ENCODE peak calls at places on chromosomes 5 and 9, in five cellular contexts. One of them, this sample, is unnamed.

GRCh38 chr5:125196479-125197183 is 450.2 kb upstream of the ZNF608 start:
- DNase-seq in GM23248: no peak
- DNase-seq in CD8-positive, alpha-beta memory T cell: no peak
- DNase-seq in upper lobe of right lung: no peak
- DNase-seq in mammary epithelial cell: no peak
- DNase-seq in this sample: no peak

GRCh38 chr9:125999504-125999881 is 252.3 kb downstream of the PBX3 start:
- DNase-seq in mammary epithelial cell: no peak
- DNase-seq in CD8-positive, alpha-beta memory T cell: no peak
- DNase-seq in GM23248: no peak
- DNase-seq in upper lobe of right lung: no peak
- DNase-seq in this sample: no peak

GRCh38 chr9:71663931-71664459 is 104.3 kb downstream of the CEMIP2 start:
- DNase-seq in GM23248: peak; percentile 45
- DNase-seq in mammary epithelial cell: no peak
- DNase-seq in CD8-positive, alpha-beta memory T cell: no peak
- DNase-seq in upper lobe of right lung: no peak
- DNase-seq in this sample: no peak

GRCh38 chr5:88470746-88471145 is 202.1 kb upstream of the TMEM161B start:
- DNase-seq in GM23248: no peak
- DNase-seq in mammary epithelial cell: no peak
- DNase-seq in upper lobe of right lung: no peak
- DNase-seq in CD8-positive, alpha-beta memory T cell: no peak
- DNase-seq in this sample: no peak

GRCh38 chr9:101438523-101438922 is 2.9 kb upstream of the ALDOB start:
- DNase-seq in CD8-positive, alpha-beta memory T cell: no peak
- DNase-seq in mammary epithelial cell: no peak
- DNase-seq in upper lobe of right lung: no peak
- DNase-seq in GM23248: no peak
- DNase-seq in this sample: no peak

GRCh38 chr5:179870403-179870903 is 11.8 kb upstream of the MRNIP start:
- DNase-seq in GM23248: peak; percentile 39
- DNase-seq in mammary epithelial cell: no peak
- DNase-seq in upper lobe of right lung: peak; percentile 84
- DNase-seq in CD8-positive, alpha-beta memory T cell: no peak
- DNase-seq in this sample: peak; percentile 24

GRCh38 chr5:138643040-138643791 is 68.0 kb upstream of the HSPA9 start:
- DNase-seq in CD8-positive, alpha-beta memory T cell: no peak
- DNase-seq in mammary epithelial cell: no peak
- DNase-seq in GM23248: peak; percentile 3
- DNase-seq in upper lobe of right lung: no peak
- DNase-seq in this sample: no peak

GRCh38 chr9:26725573-26725972 is 167.0 kb downstream of the CAAP1 start:
- DNase-seq in CD8-positive, alpha-beta memory T cell: no peak
- DNase-seq in mammary epithelial cell: no peak
- DNase-seq in GM23248: peak; percentile 34
- DNase-seq in upper lobe of right lung: no peak
- DNase-seq in this sample: peak; percentile 61

GRCh38 chr9:89060790-89061189 is 69.5 kb downstream of the S1PR3 start:
- DNase-seq in mammary epithelial cell: no peak
- DNase-seq in GM23248: no peak
- DNase-seq in CD8-positive, alpha-beta memory T cell: no peak
- DNase-seq in upper lobe of right lung: no peak
- DNase-seq in this sample: no peak

GRCh38 chr9:85114799-85115198 is 445.3 kb downstream of the NTRK2 start:
- DNase-seq in mammary epithelial cell: peak; percentile 80
- DNase-seq in GM23248: no peak
- DNase-seq in CD8-positive, alpha-beta memory T cell: no peak
- DNase-seq in upper lobe of right lung: no peak
- DNase-seq in this sample: peak; percentile 95

GRCh38 chr5:130135506-130135905 is 231.2 kb downstream of the CHSY3 start:
- DNase-seq in upper lobe of right lung: no peak
- DNase-seq in CD8-positive, alpha-beta memory T cell: no peak
- DNase-seq in GM23248: peak; percentile 74
- DNase-seq in mammary epithelial cell: peak; percentile 85
- DNase-seq in this sample: peak; percentile 80

GRCh38 chr9:87973791-87974292 is 491 bp downstream of the CDK20 start:
- DNase-seq in CD8-positive, alpha-beta memory T cell: no peak
- DNase-seq in mammary epithelial cell: peak; percentile 6
- DNase-seq in GM23248: no peak
- DNase-seq in upper lobe of right lung: no peak
- DNase-seq in this sample: no peak

GRCh38 chr9:134570726-134571325 is 70.8 kb upstream of the COL5A1 start:
- DNase-seq in GM23248: no peak
- DNase-seq in mammary epithelial cell: no peak
- DNase-seq in upper lobe of right lung: peak; percentile 39
- DNase-seq in CD8-positive, alpha-beta memory T cell: no peak
- DNase-seq in this sample: no peak

GRCh38 chr9:129256959-129257713 is 79.1 kb upstream of the IER5L start:
- DNase-seq in mammary epithelial cell: no peak
- DNase-seq in upper lobe of right lung: peak; percentile 10
- DNase-seq in GM23248: no peak
- DNase-seq in CD8-positive, alpha-beta memory T cell: no peak
- DNase-seq in this sample: no peak

GRCh38 chr5:5155617-5156016 is 15.5 kb downstream of the ADAMTS16 start:
- DNase-seq in CD8-positive, alpha-beta memory T cell: no peak
- DNase-seq in mammary epithelial cell: no peak
- DNase-seq in GM23248: no peak
- DNase-seq in upper lobe of right lung: no peak
- DNase-seq in this sample: no peak

GRCh38 chr5:137624786-137625349 is 111.0 kb downstream of the KLHL3 start:
- DNase-seq in CD8-positive, alpha-beta memory T cell: no peak
- DNase-seq in upper lobe of right lung: no peak
- DNase-seq in GM23248: no peak
- DNase-seq in mammary epithelial cell: no peak
- DNase-seq in this sample: no peak

GRCh38 chr5:100856462-100856861 is 46.6 kb downstream of the ST8SIA4 start:
- DNase-seq in upper lobe of right lung: no peak
- DNase-seq in GM23248: no peak
- DNase-seq in mammary epithelial cell: no peak
- DNase-seq in CD8-positive, alpha-beta memory T cell: no peak
- DNase-seq in this sample: no peak

GRCh38 chr9:93223241-93224180 is 39.6 kb downstream of the WNK2 start:
- DNase-seq in CD8-positive, alpha-beta memory T cell: no peak
- DNase-seq in upper lobe of right lung: no peak
- DNase-seq in GM23248: peak; percentile 82
- DNase-seq in mammary epithelial cell: peak; percentile 92
- DNase-seq in this sample: peak; percentile 94

GRCh38 chr5:9483251-9483650 is 62.6 kb downstream of the SEMA5A start:
- DNase-seq in upper lobe of right lung: no peak
- DNase-seq in CD8-positive, alpha-beta memory T cell: no peak
- DNase-seq in mammary epithelial cell: no peak
- DNase-seq in GM23248: no peak
- DNase-seq in this sample: no peak

GRCh38 chr5:891837-892389 is 688 bp downstream of the BRD9 start:
- DNase-seq in upper lobe of right lung: no peak
- DNase-seq in CD8-positive, alpha-beta memory T cell: no peak
- DNase-seq in GM23248: peak; percentile 66
- DNase-seq in mammary epithelial cell: peak; percentile 19
- DNase-seq in this sample: peak; percentile 29

GRCh38 chr5:111756701-111757581 is at the start of gene NREP:
- DNase-seq in GM23248: peak; percentile 99
- DNase-seq in mammary epithelial cell: peak; percentile 93
- DNase-seq in upper lobe of right lung: peak; percentile 94
- DNase-seq in CD8-positive, alpha-beta memory T cell: no peak
- DNase-seq in this sample: peak; percentile 95

GRCh38 chr9:93897075-93897970 is 57.8 kb downstream of the BARX1 start:
- DNase-seq in upper lobe of right lung: no peak
- DNase-seq in CD8-positive, alpha-beta memory T cell: no peak
- DNase-seq in GM23248: no peak
- DNase-seq in mammary epithelial cell: no peak
- DNase-seq in this sample: no peak

GRCh38 chr5:102668220-102668930 is 86.7 kb upstream of the PAM start:
- DNase-seq in upper lobe of right lung: no peak
- DNase-seq in CD8-positive, alpha-beta memory T cell: no peak
- DNase-seq in GM23248: no peak
- DNase-seq in mammary epithelial cell: no peak
- DNase-seq in this sample: peak; percentile 67

GRCh38 chr5:102922839-102923477 is 167.9 kb downstream of the PAM start:
- DNase-seq in GM23248: no peak
- DNase-seq in CD8-positive, alpha-beta memory T cell: no peak
- DNase-seq in upper lobe of right lung: no peak
- DNase-seq in mammary epithelial cell: no peak
- DNase-seq in this sample: no peak

GRCh38 chr5:145587308-145588071 is 247.7 kb downstream of the PRELID2 start:
- DNase-seq in upper lobe of right lung: no peak
- DNase-seq in CD8-positive, alpha-beta memory T cell: no peak
- DNase-seq in GM23248: peak; percentile 93
- DNase-seq in mammary epithelial cell: peak; percentile 61
- DNase-seq in this sample: peak; percentile 67

GRCh38 chr5:28226407-28226806 is 1188.0 kb upstream of the CDH9 start:
- DNase-seq in CD8-positive, alpha-beta memory T cell: no peak
- DNase-seq in mammary epithelial cell: no peak
- DNase-seq in upper lobe of right lung: no peak
- DNase-seq in GM23248: no peak
- DNase-seq in this sample: peak; percentile 49

GRCh38 chr9:130912932-130913598 is 16.5 kb upstream of the QRFP start:
- DNase-seq in mammary epithelial cell: peak; percentile 79
- DNase-seq in CD8-positive, alpha-beta memory T cell: no peak
- DNase-seq in GM23248: peak; percentile 96
- DNase-seq in upper lobe of right lung: no peak
- DNase-seq in this sample: peak; percentile 90

GRCh38 chr5:139660916-139661814 is 13.0 kb downstream of the CXXC5 start:
- DNase-seq in GM23248: peak; percentile 99
- DNase-seq in CD8-positive, alpha-beta memory T cell: no peak
- DNase-seq in upper lobe of right lung: peak; percentile 93
- DNase-seq in mammary epithelial cell: peak; percentile 92
- DNase-seq in this sample: peak; percentile 96

GRCh38 chr5:111068208-111068607 is 3.3 kb upstream of the TSLP start:
- DNase-seq in mammary epithelial cell: peak; percentile 28
- DNase-seq in upper lobe of right lung: no peak
- DNase-seq in GM23248: peak; percentile 50
- DNase-seq in CD8-positive, alpha-beta memory T cell: no peak
- DNase-seq in this sample: peak; percentile 46

GRCh38 chr5:181100121-181101015 is 30.6 kb downstream of the OR2V1 start:
- DNase-seq in upper lobe of right lung: peak; percentile 59
- DNase-seq in CD8-positive, alpha-beta memory T cell: no peak
- DNase-seq in GM23248: peak; percentile 45
- DNase-seq in mammary epithelial cell: no peak
- DNase-seq in this sample: no peak

GRCh38 chr9:97689401-97689800 is 7.7 kb downstream of the XPA start:
- DNase-seq in CD8-positive, alpha-beta memory T cell: no peak
- DNase-seq in GM23248: no peak
- DNase-seq in upper lobe of right lung: no peak
- DNase-seq in mammary epithelial cell: no peak
- DNase-seq in this sample: no peak

GRCh38 chr9:116646661-116647514 is 40.2 kb upstream of the TRIM32 start:
- DNase-seq in mammary epithelial cell: peak; percentile 28
- DNase-seq in GM23248: peak; percentile 70
- DNase-seq in CD8-positive, alpha-beta memory T cell: no peak
- DNase-seq in upper lobe of right lung: no peak
- DNase-seq in this sample: peak; percentile 63

GRCh38 chr5:142208777-142209312 is 100.3 kb downstream of the NDFIP1 start:
- DNase-seq in CD8-positive, alpha-beta memory T cell: no peak
- DNase-seq in mammary epithelial cell: no peak
- DNase-seq in upper lobe of right lung: no peak
- DNase-seq in GM23248: no peak
- DNase-seq in this sample: no peak

GRCh38 chr9:98516897-98517503 is 191.7 kb downstream of the GABBR2 start:
- DNase-seq in mammary epithelial cell: no peak
- DNase-seq in upper lobe of right lung: no peak
- DNase-seq in CD8-positive, alpha-beta memory T cell: no peak
- DNase-seq in GM23248: no peak
- DNase-seq in this sample: no peak

GRCh38 chr9:112059145-112059979 is 115.7 kb downstream of the SUSD1 start:
- DNase-seq in upper lobe of right lung: no peak
- DNase-seq in GM23248: peak; percentile 89
- DNase-seq in CD8-positive, alpha-beta memory T cell: no peak
- DNase-seq in mammary epithelial cell: peak; percentile 90
- DNase-seq in this sample: peak; percentile 87

GRCh38 chr9:127144670-127145458 is 22.4 kb upstream of the ANGPTL2 start:
- DNase-seq in CD8-positive, alpha-beta memory T cell: no peak
- DNase-seq in mammary epithelial cell: no peak
- DNase-seq in GM23248: no peak
- DNase-seq in upper lobe of right lung: peak; percentile 42
- DNase-seq in this sample: no peak

GRCh38 chr5:52269395-52269794 is 518.3 kb upstream of the ITGA1 start:
- DNase-seq in mammary epithelial cell: no peak
- DNase-seq in CD8-positive, alpha-beta memory T cell: no peak
- DNase-seq in GM23248: no peak
- DNase-seq in upper lobe of right lung: no peak
- DNase-seq in this sample: no peak

GRCh38 chr5:128399111-128399510 is 138.9 kb downstream of the FBN2 start:
- DNase-seq in mammary epithelial cell: no peak
- DNase-seq in GM23248: no peak
- DNase-seq in upper lobe of right lung: no peak
- DNase-seq in CD8-positive, alpha-beta memory T cell: no peak
- DNase-seq in this sample: no peak

GRCh38 chr5:149628846-149629388 is 47.6 kb downstream of the ARHGEF37 start:
- DNase-seq in upper lobe of right lung: no peak
- DNase-seq in GM23248: no peak
- DNase-seq in CD8-positive, alpha-beta memory T cell: no peak
- DNase-seq in mammary epithelial cell: no peak
- DNase-seq in this sample: no peak

GRCh38 chr5:55821731-55822512 is 29.2 kb upstream of the IL31RA start:
- DNase-seq in upper lobe of right lung: peak; percentile 70
- DNase-seq in CD8-positive, alpha-beta memory T cell: peak; percentile 2
- DNase-seq in mammary epithelial cell: no peak
- DNase-seq in GM23248: peak; percentile 39
- DNase-seq in this sample: peak; percentile 36
- H3K4me3 ChIP-seq in upper lobe of right lung: peak overlapping the region; percentile 40
- H3K4me3 ChIP-seq in CD8-positive, alpha-beta memory T cell: no peak overlapping the region
- H3K4me3 ChIP-seq in mammary epithelial cell: no peak overlapping the region
- H3K4me3 ChIP-seq in GM23248: peak overlapping the region; percentile 64
- H3K4me3 ChIP-seq in this sample: peak overlapping the region; percentile 28

GRCh38 chr9:16515207-16515606 is 355.3 kb downstream of the BNC2 start:
- DNase-seq in mammary epithelial cell: no peak
- DNase-seq in upper lobe of right lung: no peak
- DNase-seq in GM23248: peak; percentile 67
- DNase-seq in CD8-positive, alpha-beta memory T cell: no peak
- DNase-seq in this sample: no peak
- H3K4me3 ChIP-seq in mammary epithelial cell: no peak overlapping the region
- H3K4me3 ChIP-seq in upper lobe of right lung: no peak overlapping the region
- H3K4me3 ChIP-seq in GM23248: peak overlapping the region; percentile 24
- H3K4me3 ChIP-seq in CD8-positive, alpha-beta memory T cell: no peak overlapping the region
- H3K4me3 ChIP-seq in this sample: no peak overlapping the region

GRCh38 chr5:160188151-160188967 is 40.9 kb upstream of the FABP6 start:
- DNase-seq in upper lobe of right lung: peak; percentile 77
- DNase-seq in mammary epithelial cell: no peak
- DNase-seq in GM23248: peak; percentile 72
- DNase-seq in CD8-positive, alpha-beta memory T cell: no peak
- DNase-seq in this sample: no peak
- H3K4me3 ChIP-seq in upper lobe of right lung: peak overlapping the region; percentile 57
- H3K4me3 ChIP-seq in mammary epithelial cell: peak overlapping the region; percentile 43
- H3K4me3 ChIP-seq in GM23248: peak overlapping the region; percentile 69
- H3K4me3 ChIP-seq in CD8-positive, alpha-beta memory T cell: no peak overlapping the region
- H3K4me3 ChIP-seq in this sample: peak overlapping the region; percentile 39

GRCh38 chr5:151123897-151124751 is 33.5 kb downstream of the ANXA6 start:
- DNase-seq in mammary epithelial cell: no peak
- DNase-seq in upper lobe of right lung: no peak
- DNase-seq in GM23248: peak; percentile 45
- DNase-seq in CD8-positive, alpha-beta memory T cell: peak; percentile 55
- DNase-seq in this sample: peak; percentile 32
- H3K4me3 ChIP-seq in mammary epithelial cell: no peak overlapping the region
- H3K4me3 ChIP-seq in upper lobe of right lung: no peak overlapping the region
- H3K4me3 ChIP-seq in GM23248: no peak overlapping the region
- H3K4me3 ChIP-seq in CD8-positive, alpha-beta memory T cell: no peak overlapping the region
- H3K4me3 ChIP-seq in this sample: no peak overlapping the region

GRCh38 chr5:170247363-170247762 is 14.6 kb downstream of the C5orf58 start:
- DNase-seq in GM23248: no peak
- DNase-seq in CD8-positive, alpha-beta memory T cell: no peak
- DNase-seq in upper lobe of right lung: no peak
- DNase-seq in mammary epithelial cell: no peak
- DNase-seq in this sample: no peak
- H3K4me3 ChIP-seq in GM23248: no peak overlapping the region
- H3K4me3 ChIP-seq in CD8-positive, alpha-beta memory T cell: no peak overlapping the region
- H3K4me3 ChIP-seq in upper lobe of right lung: no peak overlapping the region
- H3K4me3 ChIP-seq in mammary epithelial cell: no peak overlapping the region
- H3K4me3 ChIP-seq in this sample: no peak overlapping the region

This sample was measured in epithelial cell of esophagus.